ENCODE peak calls at places on chromosomes 4 and X, in nine cellular contexts. B, T, H, U, Q, Z, S, R and D are unnamed samples.

GRCh38 chr4:144699565-144699964 is 53.6 kb downstream of the HHIP start:
- DNase-seq in S (peak), H (no peak), T (no peak), U (no peak), Z (no peak), B (no peak), Q (no peak), R (peak), D (no peak)

GRCh38 chrX:136057567-136057966 is 72.3 kb downstream of the SLC9A6 start:
- DNase-seq in U (no peak), T (no peak), Z (no peak), Q (no peak), B (no peak), S (no peak), H (no peak), R (no peak), D (no peak)

GRCh38 chrX:68440940-68441339 is 7.6 kb upstream of the OPHN1 start:
- DNase-seq in H (no peak), R (peak), Z (peak), U (no peak), Q (peak), B (peak), S (peak), T (peak), D (no peak)

GRCh38 chrX:114774691-114775090 is 190.8 kb downstream of the HTR2C start:
- DNase-seq in S (peak), H (no peak), T (no peak), U (no peak), R (no peak), Z (no peak), Q (no peak), B (no peak), D (no peak)

GRCh38 chrX:155888139-155888538 is 7.0 kb downstream of the VAMP7 start:
- DNase-seq in S (peak), U (no peak), Q (no peak), H (no peak), T (no peak), B (no peak), Z (peak), R (peak), D (no peak)

GRCh38 chr4:109559983-109560686 is at the start of gene MCUB:
- DNase-seq in S (peak), B (peak), Q (peak), H (peak), U (peak), Z (peak), T (peak), R (peak), D (peak)

GRCh38 chr4:65502151-65502691 is 168.1 kb downstream of the EPHA5 start:
- DNase-seq in S (peak), Q (no peak), U (no peak), B (no peak), H (no peak), R (peak), Z (no peak), T (no peak), D (no peak)

GRCh38 chr4:99564921-99565320 is 1.1 kb upstream of the TRMT10A start:
- DNase-seq in R (no peak), B (no peak), U (no peak), H (no peak), T (no peak), Q (no peak), S (no peak), Z (no peak), D (no peak)

GRCh38 chr4:140756292-140757219 is at the start of gene TBC1D9:
- DNase-seq in Z (peak), T (peak), H (peak), R (peak), S (peak), Q (peak), U (no peak), B (peak), D (no peak)

GRCh38 chr4:40874331-40874730 is 124.6 kb downstream of the NSUN7 start:
- DNase-seq in Q (no peak), R (no peak), Z (no peak), S (no peak), H (no peak), B (no peak), U (no peak), T (no peak), D (no peak)

GRCh38 chr4:163172666-163173065 is 6.0 kb upstream of the NAF1 start:
- DNase-seq in S (no peak), U (no peak), B (no peak), Z (no peak), H (no peak), Q (no peak), T (no peak), R (no peak), D (no peak)

GRCh38 chr4:81442479-81443085 is 29.1 kb downstream of the RASGEF1B start:
- DNase-seq in S (no peak), H (no peak), Q (no peak), B (no peak), Z (no peak), T (no peak), U (no peak), R (no peak), D (no peak)

GRCh38 chr4:4857001-4857808 is 2.3 kb upstream of the MSX1 start:
- DNase-seq in B (no peak), R (no peak), U (no peak), Q (peak), H (no peak), S (no peak), Z (no peak), T (no peak), D (no peak)

GRCh38 chrX:110409925-110410324 is 51.3 kb downstream of the RTL9 start:
- DNase-seq in H (no peak), R (peak), S (peak), Q (no peak), Z (no peak), U (no peak), T (no peak), B (no peak), D (no peak)

GRCh38 chrX:16320765-16321355 is 153.6 kb downstream of the MAGEB17 start:
- DNase-seq in Z (no peak), T (no peak), H (no peak), Q (no peak), B (no peak), R (peak), U (no peak), S (peak), D (no peak)

GRCh38 chr4:15506464-15506863 is 36.8 kb downstream of the CC2D2A start:
- DNase-seq in T (no peak), U (no peak), Z (no peak), H (peak), S (peak), B (no peak), R (peak), Q (no peak), D (no peak)

DNA sequence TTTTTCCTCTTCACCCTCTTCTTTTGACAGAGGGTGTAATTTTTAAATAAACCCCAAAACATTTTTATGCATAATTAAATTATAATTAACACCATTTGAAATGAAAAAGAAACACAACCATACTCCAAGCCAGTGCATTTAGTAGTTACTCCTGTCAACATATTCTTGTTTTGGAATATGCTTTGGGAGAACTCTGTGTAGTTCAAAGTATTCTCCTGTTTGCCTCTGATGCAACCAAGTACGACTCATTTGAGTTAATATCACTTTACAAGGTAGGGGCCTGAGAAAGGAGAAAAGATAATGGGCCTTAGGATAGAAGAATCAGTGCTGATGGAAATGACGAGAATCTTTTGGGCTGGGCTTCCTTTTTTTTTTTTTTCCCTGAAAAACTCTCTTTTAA is 2.7 kb downstream of the PTPN13 start:
- DNase-seq in T (no peak), B (no peak), Z (no peak), R (peak), H (no peak), U (no peak), S (peak), Q (no peak), D (no peak)
- H3K4me3 ChIP-seq in T (no peak), B (no peak), Z (peak), R (peak), H (peak), U (no peak), S (no peak), Q (no peak), D (no peak)

GRCh38 chr4:2413821-2414610 is 4.4 kb downstream of the ZFYVE28 start:
- DNase-seq in T (peak), H (peak), B (no peak), S (no peak), R (peak), Q (no peak), Z (no peak), U (no peak), D (no peak)

GRCh38 chr4:2415213-2415612 is 3.2 kb downstream of the ZFYVE28 start:
- DNase-seq in R (no peak), H (no peak), Q (no peak), B (no peak), T (no peak), S (no peak), U (no peak), Z (no peak), D (no peak)

GRCh38 chr4:2412885-2413716 is 5.3 kb downstream of the ZFYVE28 start:
- DNase-seq in Q (peak), T (peak), H (peak), U (peak), S (peak), Z (peak), B (peak), R (peak), D (peak)

GRCh38 chr4:2411786-2412510 is 6.5 kb downstream of the ZFYVE28 start:
- DNase-seq in Z (no peak), Q (no peak), R (no peak), B (no peak), U (no peak), H (peak), S (no peak), T (no peak), D (no peak)

DNA sequence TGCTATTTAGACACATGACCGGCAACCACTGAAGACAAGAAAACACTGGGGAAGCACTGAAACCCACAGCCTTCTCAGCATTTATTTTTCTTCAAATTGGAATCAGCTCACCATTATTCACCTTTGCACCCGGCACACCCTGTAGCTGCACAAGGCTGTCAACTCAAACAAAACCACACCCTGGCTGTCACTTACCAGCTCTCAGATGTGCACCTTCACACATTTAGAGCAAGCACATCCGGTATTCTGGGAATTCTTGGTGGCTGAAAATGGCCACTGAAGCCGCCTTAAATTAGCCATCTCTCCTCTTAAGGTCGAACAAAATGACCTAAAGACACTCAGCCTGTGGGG is 5.9 kb downstream of the ZFYVE28 start:
- DNase-seq in Z (no peak), U (peak), R (no peak), Q (no peak), T (peak), H (peak), S (no peak), B (no peak), D (peak)
- H3K4me3 ChIP-seq in Z (peak), U (peak), R (no peak), Q (peak), T (peak), H (peak), S (peak), B (no peak), D (peak)

DNA sequence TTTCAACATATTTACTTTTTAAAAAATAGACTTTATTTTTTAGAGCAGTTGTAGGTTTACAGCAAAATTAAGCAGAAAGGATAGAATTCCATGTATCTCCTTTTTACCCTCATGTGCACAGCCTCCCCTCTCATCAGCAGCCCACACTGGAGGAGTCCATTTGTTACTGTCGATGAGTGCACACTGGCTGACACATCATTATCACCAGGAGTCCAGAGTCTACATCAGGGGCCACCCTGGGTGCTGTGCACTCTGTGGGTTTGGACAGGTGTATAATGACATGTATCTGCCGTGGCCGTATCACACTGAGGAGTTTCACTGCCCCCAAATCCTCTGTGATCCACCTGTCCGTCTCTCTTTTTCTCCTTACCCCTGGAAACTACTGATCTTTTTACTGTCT is 26.3 kb downstream of the TBC1D14 start:
- DNase-seq in U (no peak), H (no peak), S (no peak), Q (no peak), T (no peak), R (no peak), Z (no peak), B (no peak), D (no peak)
- H3K4me3 ChIP-seq in U (no peak), H (no peak), S (no peak), Q (no peak), T (no peak), R (no peak), Z (no peak), B (no peak), D (no peak)

DNA sequence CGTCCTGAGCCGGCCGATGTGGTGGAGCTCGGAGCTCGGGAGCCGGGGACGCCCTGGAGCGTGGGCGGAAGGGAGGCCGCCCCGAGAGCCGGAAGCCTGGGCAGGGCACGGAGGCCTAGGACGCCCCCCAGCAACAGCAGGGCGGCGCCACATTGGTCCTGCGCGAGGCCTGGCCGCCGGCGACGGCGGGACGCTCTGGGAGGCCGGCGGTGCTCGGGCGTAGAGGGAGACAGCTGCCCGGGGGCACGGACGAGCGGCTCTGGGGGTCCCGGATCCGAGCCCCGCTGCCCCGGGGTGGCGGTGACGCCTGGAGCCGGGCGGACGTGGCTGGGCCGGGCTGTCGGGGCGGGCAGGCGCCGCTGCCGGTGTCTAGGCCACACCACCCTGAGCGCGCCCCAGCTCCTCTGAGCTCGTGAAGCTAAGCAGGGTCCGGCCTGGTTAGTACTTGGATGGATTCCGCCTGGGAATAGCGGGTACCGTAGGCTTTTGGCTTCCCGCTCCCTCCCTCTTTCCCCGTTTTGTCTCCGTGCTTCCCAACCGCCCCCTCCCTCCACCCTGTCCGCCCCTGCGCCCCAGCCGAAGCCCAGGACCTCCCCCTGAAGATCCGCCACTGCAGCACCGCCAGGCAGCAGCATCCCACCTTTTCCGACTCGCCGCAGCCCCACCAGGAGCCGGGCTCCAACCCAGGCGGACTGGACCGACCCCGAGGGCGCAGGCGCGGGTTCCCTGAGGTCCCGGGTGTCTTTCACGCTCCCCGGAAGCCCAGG is 12.1 kb downstream of the FRG2 start:
- DNase-seq in Z (no peak), R (no peak), T (no peak), U (peak), Q (no peak), S (no peak), H (no peak), B (no peak), D (no peak)
- H3K4me3 ChIP-seq in Z (peak), R (peak), T (no peak), U (no peak), Q (peak), S (no peak), H (no peak), B (no peak), D (no peak)

GRCh38 chr4:133584714-133585113 is 435.6 kb downstream of the PCDH10 start:
- DNase-seq in S (no peak), Z (no peak), H (no peak), T (no peak), Q (no peak), R (no peak), B (no peak), U (no peak), D (no peak)
- H3K4me3 ChIP-seq in S (no peak), Z (no peak), H (no peak), T (no peak), Q (no peak), R (no peak), B (no peak), U (no peak), D (no peak)

GRCh38 chr4:152041304-152041703 is 280.5 kb upstream of the GATB start:
- DNase-seq in H (peak), R (no peak), S (no peak), B (no peak), U (no peak), Z (no peak), Q (no peak), T (no peak), D (no peak)

GRCh38 chr4:152044341-152044740 is 283.5 kb upstream of the GATB start:
- DNase-seq in B (no peak), Z (no peak), U (no peak), H (no peak), S (no peak), R (no peak), Q (no peak), T (no peak), D (no peak)

GRCh38 chr4:152045781-152046571 is 285.2 kb upstream of the GATB start:
- DNase-seq in B (no peak), S (no peak), R (peak), Z (no peak), T (peak), Q (no peak), H (no peak), U (no peak), D (no peak)

GRCh38 chr4:152047451-152047850 is 286.6 kb upstream of the GATB start:
- DNase-seq in B (no peak), U (no peak), R (no peak), Q (no peak), H (no peak), T (no peak), Z (no peak), S (no peak), D (no peak)

GRCh38 chr4:152045397-152045780 is 284.6 kb upstream of the GATB start:
- DNase-seq in T (no peak), Z (no peak), B (no peak), R (no peak), S (no peak), H (no peak), U (no peak), Q (no peak), D (no peak)
- H3K4me3 ChIP-seq in T (no peak), Z (no peak), B (no peak), R (no peak), S (no peak), H (no peak), U (no peak), Q (no peak), D (no peak)

DNA sequence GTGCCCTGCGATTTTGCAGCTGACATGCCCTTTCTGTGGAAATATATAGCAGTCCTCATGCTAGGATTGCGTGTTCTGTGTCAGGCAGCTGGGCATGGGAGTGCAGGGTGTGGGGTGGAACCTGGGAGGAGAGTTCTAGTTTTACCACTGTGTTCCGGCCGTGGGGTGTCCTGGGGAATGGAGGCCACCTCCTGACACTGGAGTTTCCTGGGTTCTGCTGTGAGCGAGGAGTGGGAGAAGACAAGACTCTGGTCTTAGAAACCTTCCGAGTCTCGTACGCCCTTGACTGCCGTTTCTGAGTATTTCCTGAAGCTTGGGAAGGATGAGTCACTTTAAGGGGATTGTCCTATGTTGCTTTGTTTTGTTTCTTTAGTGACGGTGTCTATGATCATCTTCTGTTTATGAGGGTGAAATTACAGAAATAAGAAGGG is 19.0 kb downstream of the CD99 start:
- DNase-seq in S (peak), Z (peak), B (peak), U (no peak), T (no peak), Q (peak), R (peak), H (no peak), D (no peak)
- H3K4me3 ChIP-seq in S (peak), Z (peak), B (no peak), U (peak), T (no peak), Q (no peak), R (peak), H (peak), D (peak)